ENCODE peak calls at places on chromosomes 5 and 9, in four cellular contexts. One of them, this sample, is unnamed.

GRCh38 chr5:65161655-65162054 is 320.1 kb downstream of the ADAMTS6 start:
- DNase-seq in CD8-positive, alpha-beta memory T cell: no peak
- DNase-seq in Karpas-422: no peak
- DNase-seq in pancreas: no peak
- DNase-seq in this sample: no peak

GRCh38 chr9:123865226-123865625 is 64.7 kb downstream of the DENND1A start:
- DNase-seq in CD8-positive, alpha-beta memory T cell: no peak
- DNase-seq in Karpas-422: no peak
- DNase-seq in pancreas: no peak
- DNase-seq in this sample: no peak

GRCh38 chr5:58462623-58463230 is 2.8 kb upstream of the PLK2 start:
- DNase-seq in Karpas-422: peak; percentile 85
- DNase-seq in pancreas: peak; percentile 54
- DNase-seq in CD8-positive, alpha-beta memory T cell: peak; percentile 15
- DNase-seq in this sample: no peak

GRCh38 chr5:109329296-109330252 is 80.2 kb downstream of the PJA2 start:
- DNase-seq in Karpas-422: no peak
- DNase-seq in CD8-positive, alpha-beta memory T cell: no peak
- DNase-seq in pancreas: no peak
- DNase-seq in this sample: no peak

GRCh38 chr5:79573983-79574890 is 38.0 kb upstream of the TENT2 start:
- DNase-seq in CD8-positive, alpha-beta memory T cell: no peak
- DNase-seq in pancreas: no peak
- DNase-seq in Karpas-422: no peak
- DNase-seq in this sample: no peak

GRCh38 chr5:93748875-93749397 is 7.5 kb upstream of the POU5F2 start:
- DNase-seq in pancreas: no peak
- DNase-seq in CD8-positive, alpha-beta memory T cell: no peak
- DNase-seq in Karpas-422: no peak
- DNase-seq in this sample: no peak

GRCh38 chr5:65796269-65796668 is 74.3 kb downstream of the NLN start:
- DNase-seq in CD8-positive, alpha-beta memory T cell: no peak
- DNase-seq in Karpas-422: no peak
- DNase-seq in pancreas: no peak
- DNase-seq in this sample: no peak

GRCh38 chr5:142871880-142872200 is 101.7 kb downstream of the ARHGAP26 start:
- DNase-seq in CD8-positive, alpha-beta memory T cell: no peak
- DNase-seq in Karpas-422: no peak
- DNase-seq in pancreas: no peak
- DNase-seq in this sample: peak; percentile 47

GRCh38 chr5:1315709-1316587 is 21.1 kb upstream of the TERT start:
- DNase-seq in Karpas-422: peak; percentile 84
- DNase-seq in CD8-positive, alpha-beta memory T cell: peak; percentile 39
- DNase-seq in pancreas: peak; percentile 86
- DNase-seq in this sample: peak; percentile 81

GRCh38 chr5:93717162-93717561 is 24.2 kb downstream of the POU5F2 start:
- DNase-seq in CD8-positive, alpha-beta memory T cell: no peak
- DNase-seq in Karpas-422: no peak
- DNase-seq in pancreas: no peak
- DNase-seq in this sample: peak; percentile 50

GRCh38 chr5:134289509-134290113 is 63.7 kb upstream of the PPP2CA start:
- DNase-seq in pancreas: peak; percentile 60
- DNase-seq in Karpas-422: peak; percentile 81
- DNase-seq in CD8-positive, alpha-beta memory T cell: peak; percentile 25
- DNase-seq in this sample: no peak

DNA sequence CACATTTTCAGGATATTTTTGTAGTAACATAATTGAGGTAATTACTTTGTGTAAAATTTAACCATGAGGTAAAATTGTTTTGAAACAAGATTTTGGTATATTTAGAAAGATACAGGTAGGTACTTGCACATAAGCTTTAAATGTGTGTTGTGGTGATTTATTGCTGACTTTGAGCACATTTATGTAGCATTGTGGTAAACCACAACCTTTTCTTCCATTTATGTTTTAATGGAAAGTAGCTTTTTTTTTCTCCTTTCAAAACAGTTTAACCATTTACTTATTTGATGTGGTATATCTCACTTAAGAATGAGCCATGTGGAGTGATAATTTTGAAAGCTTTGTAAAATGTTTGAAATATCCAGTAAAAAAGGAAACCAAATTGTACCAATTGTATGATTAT is 35.6 kb downstream of the FCHO2 start:
- DNase-seq in CD8-positive, alpha-beta memory T cell: no peak
- DNase-seq in pancreas: no peak
- DNase-seq in Karpas-422: no peak
- DNase-seq in this sample: no peak
- H3K9me3 ChIP-seq in CD8-positive, alpha-beta memory T cell: no peaks in the 10 kb centered on the region
- H3K9me3 ChIP-seq in pancreas: no peaks in the 10 kb centered on the region
- H3K9me3 ChIP-seq in Karpas-422: no peaks in the 10 kb centered on the region
- H3K9me3 ChIP-seq in this sample: no peaks in the 10 kb centered on the region

GRCh38 chr5:176420086-176420485 is 3.7 kb upstream of the CLTB start:
- DNase-seq in pancreas: no peak
- DNase-seq in CD8-positive, alpha-beta memory T cell: no peak
- DNase-seq in Karpas-422: no peak
- DNase-seq in this sample: no peak
- H3K9me3 ChIP-seq in pancreas: no peaks in the 10 kb centered on the region
- H3K9me3 ChIP-seq in CD8-positive, alpha-beta memory T cell: no peaks in the 10 kb centered on the region
- H3K9me3 ChIP-seq in Karpas-422: no peaks in the 10 kb centered on the region
- H3K9me3 ChIP-seq in this sample: no peaks in the 10 kb centered on the region

GRCh38 chr9:109050444-109050843 is 37.1 kb upstream of the CTNNAL1 start:
- DNase-seq in CD8-positive, alpha-beta memory T cell: no peak
- DNase-seq in pancreas: no peak
- DNase-seq in Karpas-422: no peak
- DNase-seq in this sample: no peak

GRCh38 chr9:109047259-109047658 is 34.0 kb upstream of the CTNNAL1 start:
- DNase-seq in CD8-positive, alpha-beta memory T cell: no peak
- DNase-seq in pancreas: no peak
- DNase-seq in Karpas-422: no peak
- DNase-seq in this sample: no peak

GRCh38 chr9:109048822-109049221 is 35.5 kb upstream of the CTNNAL1 start:
- DNase-seq in CD8-positive, alpha-beta memory T cell: no peak
- DNase-seq in Karpas-422: no peak
- DNase-seq in pancreas: no peak
- DNase-seq in this sample: no peak

GRCh38 chr9:109043578-109043977 is 30.3 kb upstream of the CTNNAL1 start:
- DNase-seq in Karpas-422: no peak
- DNase-seq in CD8-positive, alpha-beta memory T cell: no peak
- DNase-seq in pancreas: no peak
- DNase-seq in this sample: no peak

GRCh38 chr9:109046346-109046745 is 33.0 kb upstream of the CTNNAL1 start:
- DNase-seq in pancreas: no peak
- DNase-seq in Karpas-422: no peak
- DNase-seq in CD8-positive, alpha-beta memory T cell: no peak
- DNase-seq in this sample: no peak
- H3K9me3 ChIP-seq in pancreas: no peaks in the 10 kb centered on the region
- H3K9me3 ChIP-seq in Karpas-422: no peaks in the 10 kb centered on the region
- H3K9me3 ChIP-seq in CD8-positive, alpha-beta memory T cell: no peaks in the 10 kb centered on the region
- H3K9me3 ChIP-seq in this sample: no peaks in the 10 kb centered on the region

GRCh38 chr9:84590706-84591105 is 78.8 kb upstream of the NTRK2 start:
- DNase-seq in pancreas: no peak
- DNase-seq in CD8-positive, alpha-beta memory T cell: no peak
- DNase-seq in Karpas-422: no peak
- DNase-seq in this sample: no peak

GRCh38 chr9:84597131-84597530 is 72.4 kb upstream of the NTRK2 start:
- DNase-seq in CD8-positive, alpha-beta memory T cell: no peak
- DNase-seq in Karpas-422: no peak
- DNase-seq in pancreas: no peak
- DNase-seq in this sample: no peak

GRCh38 chr9:84589514-84589913 is 80.0 kb upstream of the NTRK2 start:
- DNase-seq in Karpas-422: no peak
- DNase-seq in pancreas: no peak
- DNase-seq in CD8-positive, alpha-beta memory T cell: no peak
- DNase-seq in this sample: no peak

GRCh38 chr9:84592918-84593317 is 76.6 kb upstream of the NTRK2 start:
- DNase-seq in CD8-positive, alpha-beta memory T cell: no peak
- DNase-seq in pancreas: no peak
- DNase-seq in Karpas-422: no peak
- DNase-seq in this sample: no peak
- H3K9me3 ChIP-seq in CD8-positive, alpha-beta memory T cell: no peaks in the 10 kb centered on the region
- H3K9me3 ChIP-seq in pancreas: no peaks in the 10 kb centered on the region
- H3K9me3 ChIP-seq in Karpas-422: no peaks in the 10 kb centered on the region
- H3K9me3 ChIP-seq in this sample: no peaks in the 10 kb centered on the region

GRCh38 chr9:138118601-138119071 is 241.1 kb downstream of the CACNA1B start:
- DNase-seq in Karpas-422: no peak
- DNase-seq in pancreas: no peak
- DNase-seq in CD8-positive, alpha-beta memory T cell: no peak
- DNase-seq in this sample: no peak
- H3K9me3 ChIP-seq in Karpas-422: peaks cover 16% of the 10 kb centered on the region
- H3K9me3 ChIP-seq in pancreas: no peaks in the 10 kb centered on the region
- H3K9me3 ChIP-seq in CD8-positive, alpha-beta memory T cell: no peaks in the 10 kb centered on the region
- H3K9me3 ChIP-seq in this sample: no peaks in the 10 kb centered on the region

This sample was measured in lower lobe of right lung.